ENCODE peak calls at places on chromosomes 5 and 9, in five cellular contexts. Z, Y, M, R and H are unnamed samples.

GRCh38 chr5:146815423-146815822 is 63.1 kb downstream of the PPP2R2B start:
- DNase-seq in Z (no peak), Y (no peak), M (no peak), R (no peak), H (no peak)

GRCh38 chr9:86557063-86557766 is 203.0 kb upstream of the TUT7 start:
- DNase-seq in Z (no peak), Y (no peak), M (no peak), R (no peak), H (no peak)

GRCh38 chr5:60343102-60343501 is 356.9 kb downstream of the DEPDC1B start:
- DNase-seq in Z (no peak), Y (no peak), M (no peak), R (no peak), H (no peak)

GRCh38 chr9:23117621-23118020 is 671.0 kb downstream of the DMRTA1 start:
- DNase-seq in Z (no peak), Y (no peak), M (no peak), R (no peak), H (no peak)

GRCh38 chr5:155605898-155606297 is 592.3 kb downstream of the KIF4B start:
- DNase-seq in Z (no peak), Y (no peak), M (no peak), R (no peak), H (no peak)

GRCh38 chr9:127066060-127066774 is 56.2 kb downstream of the ANGPTL2 start:
- DNase-seq in Z (no peak), Y (no peak), M (no peak), R (no peak), H (no peak)

GRCh38 chr5:166102947-166103346 is 2188.5 kb upstream of the WWC1 start:
- DNase-seq in Z (no peak), Y (no peak), M (no peak), R (no peak), H (no peak)

GRCh38 chr9:20197976-20198685 is 409.3 kb upstream of the SLC24A2 start:
- DNase-seq in Z (no peak), Y (no peak), M (no peak), R (no peak), H (no peak)

GRCh38 chr9:127455299-127455992 is 4.1 kb downstream of the LRSAM1 start:
- DNase-seq in Z (peak; percentile 57), Y (no peak), M (no peak), R (no peak), H (peak; percentile 54)

GRCh38 chr5:15501057-15501791 is 1.2 kb downstream of the FBXL7 start:
- DNase-seq in Z (peak; percentile 41), Y (no peak), M (peak; percentile 80), R (peak; percentile 50), H (no peak)

GRCh38 chr5:54663876-54664275 is 146.3 kb downstream of the SNX18 start:
- DNase-seq in Z (no peak), Y (no peak), M (peak; percentile 80), R (peak; percentile 69), H (no peak)

GRCh38 chr9:96818535-96818934 is 35.8 kb downstream of the ZNF782 start:
- DNase-seq in Z (peak; percentile 45), Y (no peak), M (no peak), R (no peak), H (no peak)

GRCh38 chr9:96817973-96818372 is 36.3 kb downstream of the ZNF782 start:
- DNase-seq in Z (no peak), Y (no peak), M (no peak), R (no peak), H (no peak)

DNA sequence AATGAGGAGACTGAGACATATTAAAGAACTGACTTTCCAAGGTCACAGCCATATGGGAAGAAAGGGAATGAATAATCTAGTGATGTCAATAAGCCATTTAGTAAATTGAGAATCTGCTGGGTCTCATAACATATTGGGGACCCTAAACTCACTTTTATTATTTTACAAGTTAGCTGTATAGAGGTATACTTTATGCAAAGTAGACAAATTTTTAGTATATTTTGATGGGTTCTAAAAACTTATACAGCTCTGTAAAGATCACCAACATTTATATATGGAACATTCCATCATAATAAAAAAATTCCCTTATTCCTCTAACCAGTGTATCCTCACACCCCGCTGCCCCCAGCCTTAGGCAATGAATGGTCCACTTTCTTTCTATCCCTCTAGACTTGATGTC is 35.7 kb upstream of the ZNF510 start:
- DNase-seq in Z (no peak), Y (no peak), M (no peak), R (no peak), H (no peak)
- H3K9me3 ChIP-seq in Z (peaks cover 97% of the 10 kb centered on the region), Y (peaks cover 88% of the 10 kb centered on the region), M (peaks cover 21% of the 10 kb centered on the region), R (peaks cover 98% of the 10 kb centered on the region), H (peaks cover 67% of the 10 kb centered on the region)

GRCh38 chr9:121769939-121770338 is 118.5 kb downstream of the DAB2IP start:
- DNase-seq in Z (no peak), Y (no peak), M (peak; percentile 58), R (no peak), H (no peak)

GRCh38 chr9:121772600-121773285 is 121.3 kb downstream of the DAB2IP start:
- DNase-seq in Z (no peak), Y (no peak), M (peak; percentile 88), R (no peak), H (no peak)

GRCh38 chr9:121770415-121771273 is 119.2 kb downstream of the DAB2IP start:
- DNase-seq in Z (no peak), Y (no peak), M (peak; percentile 52), R (no peak), H (no peak)

GRCh38 chr9:121771851-121772599 is 120.6 kb downstream of the DAB2IP start:
- DNase-seq in Z (no peak), Y (no peak), M (peak; percentile 77), R (no peak), H (no peak)

GRCh38 chr9:121771418-121771817 is 120.0 kb downstream of the DAB2IP start:
- DNase-seq in Z (no peak), Y (no peak), M (peak; percentile 65), R (no peak), H (no peak)
- H3K27ac ChIP-seq in Z (no peak overlapping the region), Y (no peak overlapping the region), M (peak overlapping the region; percentile 93), R (peak overlapping the region; percentile 85), H (no peak overlapping the region)

GRCh38 chr5:31459594-31459993 is 72.3 kb downstream of the DROSHA start:
- DNase-seq in Z (no peak), Y (no peak), M (no peak), R (no peak), H (no peak)
- H3K9me3 ChIP-seq in Z (peaks cover 18% of the 10 kb centered on the region), Y (peaks cover 52% of the 10 kb centered on the region), M (no peaks in the 10 kb centered on the region), R (peaks cover 22% of the 10 kb centered on the region), H (no peaks in the 10 kb centered on the region)

GRCh38 chr9:73265876-73266275 is 114.2 kb downstream of the ANXA1 start:
- DNase-seq in Z (no peak), Y (no peak), M (no peak), R (no peak), H (no peak)
- H3K27ac ChIP-seq in Z (no peak overlapping the region), Y (no peak overlapping the region), M (no peak overlapping the region), R (no peak overlapping the region), H (no peak overlapping the region)

GRCh38 chr5:176542135-176542595 is 5.0 kb upstream of the RNF44 start:
- DNase-seq in Z (no peak), Y (peak; percentile 66), M (no peak), R (no peak), H (peak; percentile 88)

GRCh38 chr5:176542596-176543427 is 5.6 kb upstream of the RNF44 start:
- DNase-seq in Z (peak; percentile 39), Y (peak; percentile 29), M (no peak), R (no peak), H (no peak)

GRCh38 chr5:176540476-176540899 is 3.3 kb upstream of the RNF44 start:
- DNase-seq in Z (no peak), Y (no peak), M (no peak), R (no peak), H (no peak)

GRCh38 chr5:176541338-176542134 is 4.3 kb upstream of the RNF44 start:
- DNase-seq in Z (peak; percentile 32), Y (peak; percentile 71), M (no peak), R (peak; percentile 44), H (peak; percentile 92)

GRCh38 chr5:176540956-176541337 is 3.7 kb upstream of the RNF44 start:
- DNase-seq in Z (no peak), Y (no peak), M (no peak), R (no peak), H (peak; percentile 49)
- H3K9me3 ChIP-seq in Z (no peaks in the 10 kb centered on the region), Y (no peaks in the 10 kb centered on the region), M (no peaks in the 10 kb centered on the region), R (no peaks in the 10 kb centered on the region), H (no peaks in the 10 kb centered on the region)

GRCh38 chr9:70477907-70478480 is 63.5 kb upstream of the KLF9 start:
- DNase-seq in Z (no peak), Y (no peak), M (no peak), R (no peak), H (no peak)
- H3K27ac ChIP-seq in Z (no peak overlapping the region), Y (no peak overlapping the region), M (peak overlapping the region; percentile 100), R (peak overlapping the region; percentile 99), H (no peak overlapping the region)

GRCh38 chr5:16551628-16552027 is 65.2 kb downstream of the RETREG1 start:
- DNase-seq in Z (no peak), Y (no peak), M (no peak), R (no peak), H (no peak)

GRCh38 chr5:16557477-16557876 is 59.3 kb downstream of the RETREG1 start:
- DNase-seq in Z (no peak), Y (no peak), M (no peak), R (no peak), H (no peak)

GRCh38 chr5:16550316-16550952 is 66.4 kb downstream of the RETREG1 start:
- DNase-seq in Z (peak; percentile 76), Y (peak; percentile 4), M (no peak), R (no peak), H (no peak)

GRCh38 chr5:16552666-16553343 is 64.0 kb downstream of the RETREG1 start:
- DNase-seq in Z (peak; percentile 55), Y (peak; percentile 40), M (peak; percentile 88), R (peak; percentile 76), H (peak; percentile 82)

DNA sequence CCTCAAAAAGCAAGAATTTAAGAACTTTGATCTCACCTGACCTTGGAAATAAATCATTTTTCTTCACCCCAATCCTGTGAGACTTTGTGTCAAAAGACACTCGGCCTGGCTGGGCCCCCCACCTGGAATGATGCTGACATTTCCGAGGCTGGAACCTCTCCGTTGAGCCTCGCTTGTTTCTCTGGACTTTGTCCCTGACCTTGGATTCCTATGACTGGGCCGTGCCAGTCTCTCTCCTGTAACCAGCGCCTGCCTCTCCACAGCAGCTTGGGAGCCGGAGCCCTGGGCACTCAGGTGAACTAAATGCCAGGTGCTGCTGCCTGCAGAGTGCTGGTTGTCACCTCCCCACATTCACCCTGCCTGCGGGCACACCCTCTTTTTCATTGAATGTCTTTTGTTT is 62.7 kb downstream of the RETREG1 start:
- DNase-seq in Z (no peak), Y (no peak), M (no peak), R (no peak), H (no peak)
- H3K9me3 ChIP-seq in Z (no peaks in the 10 kb centered on the region), Y (no peaks in the 10 kb centered on the region), M (no peaks in the 10 kb centered on the region), R (no peaks in the 10 kb centered on the region), H (no peaks in the 10 kb centered on the region)

DNA sequence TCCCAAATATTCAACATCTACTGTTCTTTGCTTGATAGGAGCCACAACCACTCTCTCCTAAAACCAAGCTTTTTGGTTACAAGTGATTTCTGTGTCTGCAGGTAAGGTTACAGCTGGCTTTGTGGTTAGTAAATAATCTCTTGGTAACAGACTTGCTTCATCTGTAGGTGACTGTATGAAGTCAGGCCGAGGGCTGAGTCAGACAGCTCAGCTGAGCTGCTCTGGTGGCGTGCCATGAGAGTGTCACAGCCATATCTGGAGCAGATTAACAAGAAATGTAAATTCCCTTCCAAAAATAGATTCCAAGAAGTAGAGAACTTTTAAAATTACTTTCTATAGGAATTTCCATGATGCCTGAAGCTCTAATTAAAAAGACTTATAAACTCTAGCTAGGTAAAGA is 23.7 kb upstream of the TAS2R1 start:
- DNase-seq in Z (no peak), Y (no peak), M (peak; percentile 78), R (no peak), H (no peak)
- H3K27ac ChIP-seq in Z (no peak overlapping the region), Y (no peak overlapping the region), M (no peak overlapping the region), R (no peak overlapping the region), H (no peak overlapping the region)